ENCODE peak calls at places on chromosomes 4 and X, in five cellular contexts. One of them, this sample, is unnamed.

GRCh38 chr4:23934915-23935314 is 45.1 kb upstream of the PPARGC1A start:
- DNase-seq in neural crest cell: no peak
- DNase-seq in heart left ventricle: peak
- DNase-seq in IMR-90: peak
- DNase-seq in psoas muscle: peak
- DNase-seq in this sample: peak

GRCh38 chr4:66091801-66092200 is 421.5 kb upstream of the EPHA5 start:
- DNase-seq in heart left ventricle: no peak
- DNase-seq in psoas muscle: no peak
- DNase-seq in neural crest cell: no peak
- DNase-seq in IMR-90: no peak
- DNase-seq in this sample: no peak

GRCh38 chr4:87983996-87984395 is 8.5 kb downstream of the SPP1 start:
- DNase-seq in heart left ventricle: no peak
- DNase-seq in psoas muscle: no peak
- DNase-seq in neural crest cell: no peak
- DNase-seq in IMR-90: no peak
- DNase-seq in this sample: no peak

GRCh38 chr4:92646826-92647225 is 343.1 kb downstream of the GRID2 start:
- DNase-seq in psoas muscle: no peak
- DNase-seq in heart left ventricle: no peak
- DNase-seq in IMR-90: no peak
- DNase-seq in neural crest cell: no peak
- DNase-seq in this sample: no peak

GRCh38 chrX:131987252-131987651 is 35.9 kb upstream of the STK26 start:
- DNase-seq in neural crest cell: no peak
- DNase-seq in psoas muscle: no peak
- DNase-seq in IMR-90: no peak
- DNase-seq in heart left ventricle: no peak
- DNase-seq in this sample: no peak

GRCh38 chr4:141541851-141542250 is 94.5 kb upstream of the IL15 start:
- DNase-seq in neural crest cell: no peak
- DNase-seq in IMR-90: peak
- DNase-seq in heart left ventricle: no peak
- DNase-seq in psoas muscle: no peak
- DNase-seq in this sample: no peak

GRCh38 chrX:7941390-7942042 is 14.3 kb upstream of the PNPLA4 start:
- DNase-seq in IMR-90: peak
- DNase-seq in heart left ventricle: no peak
- DNase-seq in psoas muscle: no peak
- DNase-seq in neural crest cell: no peak
- DNase-seq in this sample: peak

GRCh38 chrX:133297284-133297683 is 79.1 kb upstream of the TFDP3 start:
- DNase-seq in neural crest cell: no peak
- DNase-seq in heart left ventricle: no peak
- DNase-seq in IMR-90: peak
- DNase-seq in psoas muscle: no peak
- DNase-seq in this sample: no peak

GRCh38 chr4:142355417-142355930 is 490.6 kb downstream of the INPP4B start:
- DNase-seq in psoas muscle: no peak
- DNase-seq in IMR-90: no peak
- DNase-seq in neural crest cell: no peak
- DNase-seq in heart left ventricle: no peak
- DNase-seq in this sample: no peak

GRCh38 chrX:19563746-19564145 is 48.4 kb upstream of the MAP3K15 start:
- DNase-seq in neural crest cell: no peak
- DNase-seq in IMR-90: no peak
- DNase-seq in psoas muscle: no peak
- DNase-seq in heart left ventricle: no peak
- DNase-seq in this sample: no peak

GRCh38 chr4:2333916-2334644 is 72.2 kb upstream of the MXD4 start:
- DNase-seq in neural crest cell: no peak
- DNase-seq in psoas muscle: no peak
- DNase-seq in heart left ventricle: peak
- DNase-seq in IMR-90: no peak
- DNase-seq in this sample: no peak

DNA sequence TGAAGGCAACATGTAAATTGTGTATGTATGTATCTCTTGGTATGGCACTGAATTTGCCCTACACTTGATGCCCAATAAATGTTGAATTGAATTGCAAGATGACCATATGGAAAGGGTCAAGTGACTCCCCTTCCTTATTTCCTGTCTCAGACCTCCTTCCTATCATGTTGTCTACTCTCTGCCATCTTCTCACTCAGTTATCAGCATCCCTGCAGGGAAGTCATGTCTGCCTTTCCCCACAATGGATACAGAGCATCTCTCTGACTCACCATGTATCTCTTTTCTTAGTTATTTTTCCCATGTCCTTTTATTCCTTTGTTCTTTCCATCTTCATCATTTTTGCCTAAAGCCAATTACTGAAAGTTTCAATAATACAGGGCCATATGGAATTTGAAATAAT is 22.5 kb downstream of the BMX start:
- DNase-seq in heart left ventricle: no peak
- DNase-seq in psoas muscle: no peak
- DNase-seq in IMR-90: no peak
- DNase-seq in neural crest cell: no peak
- DNase-seq in this sample: no peak
- TF ChIP-seq CTCF in heart left ventricle: no peak
- TF ChIP-seq CTCF in psoas muscle: no peak
- TF ChIP-seq CTCF in IMR-90: no peak
- TF ChIP-seq CTCF in neural crest cell: no peak
- TF ChIP-seq CTCF in this sample: no peak

GRCh38 chr4:38184404-38184803 is 224.2 kb downstream of the PTTG2 start:
- DNase-seq in IMR-90: no peak
- DNase-seq in psoas muscle: no peak
- DNase-seq in neural crest cell: no peak
- DNase-seq in heart left ventricle: no peak
- DNase-seq in this sample: no peak
- TF ChIP-seq CTCF in IMR-90: peak
- TF ChIP-seq CTCF in psoas muscle: no peak
- TF ChIP-seq CTCF in neural crest cell: peak
- TF ChIP-seq CTCF in heart left ventricle: no peak
- TF ChIP-seq CTCF in this sample: no peak

GRCh38 chrX:129932137-129932791 is 26.3 kb downstream of the UTP14A start:
- DNase-seq in neural crest cell: peak
- DNase-seq in psoas muscle: peak
- DNase-seq in heart left ventricle: peak
- DNase-seq in IMR-90: peak
- DNase-seq in this sample: peak
- TF ChIP-seq CTCF in neural crest cell: no peak
- TF ChIP-seq CTCF in psoas muscle: no peak
- TF ChIP-seq CTCF in heart left ventricle: no peak
- TF ChIP-seq CTCF in IMR-90: no peak
- TF ChIP-seq CTCF in this sample: no peak

GRCh38 chr4:153060191-153060590 is 124.1 kb downstream of the FHDC1 start:
- DNase-seq in heart left ventricle: no peak
- DNase-seq in neural crest cell: no peak
- DNase-seq in psoas muscle: no peak
- DNase-seq in IMR-90: no peak
- DNase-seq in this sample: no peak
- TF ChIP-seq CTCF in heart left ventricle: no peak
- TF ChIP-seq CTCF in neural crest cell: no peak
- TF ChIP-seq CTCF in psoas muscle: no peak
- TF ChIP-seq CTCF in IMR-90: no peak
- TF ChIP-seq CTCF in this sample: no peak

GRCh38 chrX:104647084-104647483 is 81.1 kb downstream of the IL1RAPL2 start:
- DNase-seq in heart left ventricle: no peak
- DNase-seq in IMR-90: no peak
- DNase-seq in psoas muscle: no peak
- DNase-seq in neural crest cell: no peak
- DNase-seq in this sample: no peak

DNA sequence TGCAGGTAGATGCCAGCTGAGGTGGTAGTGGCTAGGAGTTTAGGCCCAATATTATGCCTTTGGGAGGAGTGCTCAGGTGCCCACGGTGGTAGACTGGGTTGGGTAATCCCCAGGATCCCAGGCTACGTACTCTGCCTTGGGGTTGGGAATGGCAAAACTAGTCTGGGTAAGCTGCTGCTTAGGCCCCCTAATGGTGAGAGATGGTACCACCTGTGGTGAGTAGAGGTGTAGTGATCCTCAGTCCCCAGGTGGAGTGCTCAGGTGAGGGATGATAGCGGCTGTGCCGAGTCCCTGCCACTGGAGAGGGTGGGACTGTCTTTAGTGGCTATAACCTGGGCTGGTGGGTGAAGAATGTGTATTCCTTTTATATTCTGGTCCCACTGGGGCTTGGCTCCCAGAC is 75.2 kb downstream of the IL1RAPL2 start:
- DNase-seq in neural crest cell: no peak
- DNase-seq in psoas muscle: no peak
- DNase-seq in heart left ventricle: no peak
- DNase-seq in IMR-90: no peak
- DNase-seq in this sample: no peak
- TF ChIP-seq CTCF in neural crest cell: no peak
- TF ChIP-seq CTCF in psoas muscle: no peak
- TF ChIP-seq CTCF in heart left ventricle: no peak
- TF ChIP-seq CTCF in IMR-90: no peak
- TF ChIP-seq CTCF in this sample: no peak

GRCh38 chrX:149013081-149013480 is 492.0 kb downstream of the IDS start:
- DNase-seq in psoas muscle: no peak
- DNase-seq in neural crest cell: no peak
- DNase-seq in heart left ventricle: no peak
- DNase-seq in IMR-90: no peak
- DNase-seq in this sample: peak

GRCh38 chrX:149010026-149010898 is 494.8 kb downstream of the IDS start:
- DNase-seq in neural crest cell: no peak
- DNase-seq in psoas muscle: no peak
- DNase-seq in IMR-90: no peak
- DNase-seq in heart left ventricle: no peak
- DNase-seq in this sample: no peak

GRCh38 chrX:149006235-149006634 is 498.9 kb downstream of the IDS start:
- DNase-seq in IMR-90: no peak
- DNase-seq in neural crest cell: no peak
- DNase-seq in heart left ventricle: no peak
- DNase-seq in psoas muscle: no peak
- DNase-seq in this sample: no peak

GRCh38 chrX:149004936-149005335 is 500.2 kb downstream of the IDS start:
- DNase-seq in psoas muscle: no peak
- DNase-seq in IMR-90: no peak
- DNase-seq in heart left ventricle: no peak
- DNase-seq in neural crest cell: no peak
- DNase-seq in this sample: no peak

GRCh38 chrX:149010899-149011224 is 494.2 kb downstream of the IDS start:
- DNase-seq in IMR-90: no peak
- DNase-seq in psoas muscle: no peak
- DNase-seq in heart left ventricle: no peak
- DNase-seq in neural crest cell: no peak
- DNase-seq in this sample: no peak
- TF ChIP-seq CTCF in IMR-90: no peak
- TF ChIP-seq CTCF in psoas muscle: no peak
- TF ChIP-seq CTCF in heart left ventricle: no peak
- TF ChIP-seq CTCF in neural crest cell: no peak
- TF ChIP-seq CTCF in this sample: no peak